ENCODE peak calls at places on chromosomes 3 and 15, in five cellular contexts. One of them, this sample, is unnamed.

GRCh38 chr3:103991461-103992115 is 1375.1 kb upstream of the ALCAM start:
- DNase-seq in neuronal stem cell: no peak
- DNase-seq in H9: peak
- DNase-seq in H1: no peak
- DNase-seq in mesenchymal stem cell: peak
- DNase-seq in this sample: no peak

GRCh38 chr15:93217343-93217742 is 128.3 kb upstream of the RGMA start:
- DNase-seq in neuronal stem cell: no peak
- DNase-seq in H9: no peak
- DNase-seq in H1: no peak
- DNase-seq in mesenchymal stem cell: no peak
- DNase-seq in this sample: peak

GRCh38 chr3:20073683-20074082 is 33.4 kb downstream of the KAT2B start:
- DNase-seq in neuronal stem cell: no peak
- DNase-seq in H9: no peak
- DNase-seq in H1: no peak
- DNase-seq in mesenchymal stem cell: peak
- DNase-seq in this sample: no peak

GRCh38 chr3:141486416-141486734 is 452 bp upstream of the RASA2 start:
- DNase-seq in neuronal stem cell: no peak
- DNase-seq in H9: no peak
- DNase-seq in H1: no peak
- DNase-seq in mesenchymal stem cell: no peak
- DNase-seq in this sample: no peak

GRCh38 chr15:98878862-98879261 is 128.7 kb downstream of the PGPEP1L start:
- DNase-seq in neuronal stem cell: no peak
- DNase-seq in H9: no peak
- DNase-seq in H1: no peak
- DNase-seq in mesenchymal stem cell: no peak
- DNase-seq in this sample: peak

GRCh38 chr3:105691053-105691452 is 177.8 kb downstream of the CBLB start:
- DNase-seq in neuronal stem cell: no peak
- DNase-seq in H9: no peak
- DNase-seq in H1: no peak
- DNase-seq in mesenchymal stem cell: no peak
- DNase-seq in this sample: no peak

GRCh38 chr3:115428825-115429224 is 194.5 kb upstream of the GAP43 start:
- DNase-seq in neuronal stem cell: no peak
- DNase-seq in H9: no peak
- DNase-seq in H1: no peak
- DNase-seq in mesenchymal stem cell: peak
- DNase-seq in this sample: no peak

GRCh38 chr3:40765884-40766283 is 241.1 kb downstream of the ZNF621 start:
- DNase-seq in neuronal stem cell: no peak
- DNase-seq in H9: no peak
- DNase-seq in H1: no peak
- DNase-seq in mesenchymal stem cell: no peak
- DNase-seq in this sample: no peak

GRCh38 chr15:101494251-101494796 is 4.8 kb upstream of the PCSK6 start:
- DNase-seq in neuronal stem cell: no peak
- DNase-seq in H9: no peak
- DNase-seq in H1: no peak
- DNase-seq in mesenchymal stem cell: no peak
- DNase-seq in this sample: no peak

GRCh38 chr3:127674099-127674792 is 1.5 kb downstream of the ABTB1 start:
- DNase-seq in neuronal stem cell: no peak
- DNase-seq in H9: no peak
- DNase-seq in H1: no peak
- DNase-seq in mesenchymal stem cell: no peak
- DNase-seq in this sample: no peak

GRCh38 chr15:40762919-40763800 is 708 bp upstream of the GCHFR start:
- DNase-seq in neuronal stem cell: no peak
- DNase-seq in H9: peak
- DNase-seq in H1: no peak
- DNase-seq in mesenchymal stem cell: no peak
- DNase-seq in this sample: peak

GRCh38 chr3:128385080-128385832 is 81.4 kb downstream of the DNAJB8 start:
- DNase-seq in neuronal stem cell: no peak
- DNase-seq in H9: no peak
- DNase-seq in H1: no peak
- DNase-seq in mesenchymal stem cell: no peak
- DNase-seq in this sample: no peak

GRCh38 chr15:67109141-67110034 is 44.0 kb downstream of the SMAD3 start:
- DNase-seq in neuronal stem cell: no peak
- DNase-seq in H9: no peak
- DNase-seq in H1: no peak
- DNase-seq in mesenchymal stem cell: peak
- DNase-seq in this sample: peak

GRCh38 chr15:45790325-45790943 is 155.6 kb downstream of the SQOR start:
- DNase-seq in neuronal stem cell: peak
- DNase-seq in H9: peak
- DNase-seq in H1: no peak
- DNase-seq in mesenchymal stem cell: peak
- DNase-seq in this sample: no peak

GRCh38 chr3:197440717-197441303 is 115.0 kb downstream of the BDH1 start:
- DNase-seq in neuronal stem cell: no peak
- DNase-seq in H9: no peak
- DNase-seq in H1: no peak
- DNase-seq in mesenchymal stem cell: no peak
- DNase-seq in this sample: no peak

GRCh38 chr15:85172846-85173490 is 191.3 kb downstream of the PDE8A start:
- DNase-seq in neuronal stem cell: no peak
- DNase-seq in H9: no peak
- DNase-seq in H1: no peak
- DNase-seq in mesenchymal stem cell: no peak
- DNase-seq in this sample: no peak

GRCh38 chr3:188169826-188170455 is 16.0 kb downstream of the LPP start:
- DNase-seq in neuronal stem cell: no peak
- DNase-seq in H9: no peak
- DNase-seq in H1: no peak
- DNase-seq in mesenchymal stem cell: no peak
- DNase-seq in this sample: no peak

GRCh38 chr15:99580061-99580460 is 14.3 kb downstream of the MEF2A start:
- DNase-seq in neuronal stem cell: no peak
- DNase-seq in H9: no peak
- DNase-seq in H1: no peak
- DNase-seq in mesenchymal stem cell: no peak
- DNase-seq in this sample: no peak

GRCh38 chr3:10697918-10698317 is 118.1 kb upstream of the SLC6A11 start:
- DNase-seq in neuronal stem cell: no peak
- DNase-seq in H9: peak
- DNase-seq in H1: no peak
- DNase-seq in mesenchymal stem cell: no peak
- DNase-seq in this sample: no peak

GRCh38 chr15:68430471-68431036 is 1.4 kb downstream of the ITGA11 start:
- DNase-seq in neuronal stem cell: no peak
- DNase-seq in H9: peak
- DNase-seq in H1: no peak
- DNase-seq in mesenchymal stem cell: no peak
- DNase-seq in this sample: no peak

GRCh38 chr15:63909819-63910437 is 76.2 kb upstream of the HERC1 start:
- DNase-seq in neuronal stem cell: no peak
- DNase-seq in H9: no peak
- DNase-seq in H1: no peak
- DNase-seq in mesenchymal stem cell: peak
- DNase-seq in this sample: no peak

GRCh38 chr3:39143051-39143885 is 10.1 kb downstream of the CSRNP1 start:
- DNase-seq in neuronal stem cell: no peak
- DNase-seq in H9: peak
- DNase-seq in H1: no peak
- DNase-seq in mesenchymal stem cell: no peak
- DNase-seq in this sample: no peak

GRCh38 chr3:80733522-80734176 is 965.9 kb upstream of the ROBO1 start:
- DNase-seq in neuronal stem cell: no peak
- DNase-seq in H9: no peak
- DNase-seq in H1: no peak
- DNase-seq in mesenchymal stem cell: peak
- DNase-seq in this sample: peak

GRCh38 chr3:189936210-189936609 is 184.5 kb downstream of the P3H2 start:
- DNase-seq in neuronal stem cell: no peak
- DNase-seq in H9: no peak
- DNase-seq in H1: no peak
- DNase-seq in mesenchymal stem cell: no peak
- DNase-seq in this sample: peak

GRCh38 chr3:30934208-30934550 is 39.7 kb upstream of the GADL1 start:
- DNase-seq in neuronal stem cell: no peak
- DNase-seq in H9: no peak
- DNase-seq in H1: peak
- DNase-seq in mesenchymal stem cell: peak
- DNase-seq in this sample: no peak

GRCh38 chr3:68306571-68306970 is 625.8 kb downstream of the TAFA4 start:
- DNase-seq in neuronal stem cell: peak
- DNase-seq in H9: peak
- DNase-seq in H1: no peak
- DNase-seq in mesenchymal stem cell: peak
- DNase-seq in this sample: no peak

GRCh38 chr15:95068847-95069518 is 837.6 kb downstream of the MCTP2 start:
- DNase-seq in neuronal stem cell: no peak
- DNase-seq in H9: no peak
- DNase-seq in H1: no peak
- DNase-seq in mesenchymal stem cell: no peak
- DNase-seq in this sample: no peak

GRCh38 chr3:150439657-150440056 is 31.6 kb downstream of the TSC22D2 start:
- DNase-seq in neuronal stem cell: no peak
- DNase-seq in H9: no peak
- DNase-seq in H1: no peak
- DNase-seq in mesenchymal stem cell: peak
- DNase-seq in this sample: no peak

DNA sequence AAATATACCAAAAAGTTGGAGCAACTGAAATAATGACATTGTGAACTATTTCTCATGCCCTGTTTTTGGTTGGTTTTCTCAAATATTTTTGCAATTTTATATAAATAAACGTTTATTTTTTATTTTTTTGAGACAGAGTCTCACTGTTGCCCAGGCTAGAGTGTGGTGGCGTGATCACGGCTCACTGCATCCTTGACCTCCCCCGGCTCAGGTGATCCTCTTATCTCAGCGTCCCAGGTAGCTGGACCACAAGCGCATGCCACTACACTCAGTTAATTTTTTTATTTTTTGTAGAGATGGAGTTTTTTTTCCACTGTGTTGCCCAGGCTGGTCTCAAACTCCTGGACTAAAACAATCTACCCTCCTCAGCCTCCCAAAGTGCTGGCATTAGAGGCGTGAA is 45.6 kb downstream of the YEATS2 start:
- DNase-seq in neuronal stem cell: no peak
- DNase-seq in H9: no peak
- DNase-seq in H1: no peak
- DNase-seq in mesenchymal stem cell: no peak
- DNase-seq in this sample: no peak
- H2BK12ac ChIP-seq in neuronal stem cell: no peak
- H2BK12ac ChIP-seq in H9: no peak
- H2BK12ac ChIP-seq in H1: no peak
- H2BK12ac ChIP-seq in mesenchymal stem cell: no peak
- H2BK12ac ChIP-seq in this sample: no peak

GRCh38 chr15:41894791-41895463 is 1.1 kb upstream of the SPTBN5 start:
- DNase-seq in neuronal stem cell: no peak
- DNase-seq in H9: peak
- DNase-seq in H1: no peak
- DNase-seq in mesenchymal stem cell: peak
- DNase-seq in this sample: no peak

GRCh38 chr15:41894251-41894790 is 468 bp upstream of the SPTBN5 start:
- DNase-seq in neuronal stem cell: no peak
- DNase-seq in H9: no peak
- DNase-seq in H1: no peak
- DNase-seq in mesenchymal stem cell: no peak
- DNase-seq in this sample: no peak

GRCh38 chr15:41892621-41893421 is 1.0 kb downstream of the SPTBN5 start:
- DNase-seq in neuronal stem cell: no peak
- DNase-seq in H9: no peak
- DNase-seq in H1: no peak
- DNase-seq in mesenchymal stem cell: no peak
- DNase-seq in this sample: no peak

GRCh38 chr15:41891946-41892345 is 1.9 kb downstream of the SPTBN5 start:
- DNase-seq in neuronal stem cell: no peak
- DNase-seq in H9: no peak
- DNase-seq in H1: no peak
- DNase-seq in mesenchymal stem cell: no peak
- DNase-seq in this sample: no peak

DNA sequence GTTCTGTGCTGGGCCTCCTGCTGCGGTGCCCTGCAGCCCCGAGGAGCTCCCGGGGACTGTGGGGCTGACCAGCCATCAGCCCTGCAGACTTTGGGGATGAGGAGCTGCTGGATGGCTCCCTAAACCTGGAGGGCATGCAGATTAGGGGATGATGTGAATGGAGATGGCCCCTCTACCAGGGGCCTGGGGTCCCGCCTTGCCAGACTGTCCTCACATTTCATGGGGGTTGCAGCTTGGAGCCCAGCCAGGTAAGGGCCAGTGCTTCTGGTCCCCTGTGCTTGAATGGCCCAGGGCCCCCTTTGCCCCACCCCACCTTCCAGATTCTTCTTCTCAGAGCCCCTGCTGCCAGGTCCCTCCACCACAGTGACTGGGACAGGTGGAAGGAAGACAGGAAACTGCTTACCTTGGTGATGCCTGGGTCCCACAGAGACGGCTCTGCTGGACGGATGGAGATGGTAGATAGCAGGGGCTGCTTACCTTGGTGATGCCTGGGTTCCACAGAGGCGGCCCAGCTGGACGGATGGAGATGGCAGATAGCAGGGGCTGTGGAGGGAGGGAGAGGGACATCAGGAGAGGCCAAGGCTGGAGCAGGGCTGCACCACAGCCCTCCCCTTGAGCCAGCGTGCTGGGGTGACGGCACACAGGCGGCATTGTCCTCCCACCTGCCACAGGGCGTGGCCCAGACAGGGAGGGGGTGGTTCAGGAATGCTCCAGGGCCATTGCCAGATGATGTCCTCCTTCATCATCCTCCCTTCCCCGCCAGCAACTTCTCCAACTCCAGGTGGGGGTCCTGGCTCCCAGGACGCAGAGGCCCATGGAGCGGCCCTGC is at the start of gene SPTBN5:
- DNase-seq in neuronal stem cell: no peak
- DNase-seq in H9: no peak
- DNase-seq in H1: no peak
- DNase-seq in mesenchymal stem cell: no peak
- DNase-seq in this sample: no peak
- H2AK5ac ChIP-seq in neuronal stem cell: peak
- H2AK5ac ChIP-seq in H9: no peak
- H2AK5ac ChIP-seq in H1: no peak
- H2AK5ac ChIP-seq in mesenchymal stem cell: peak
- H2AK5ac ChIP-seq in this sample: peak

GRCh38 chr3:125313060-125313635 is 62.0 kb downstream of the ZNF148 start:
- DNase-seq in neuronal stem cell: no peak
- DNase-seq in H9: no peak
- DNase-seq in H1: no peak
- DNase-seq in mesenchymal stem cell: peak
- DNase-seq in this sample: no peak
- H2BK12ac ChIP-seq in neuronal stem cell: no peak
- H2BK12ac ChIP-seq in H9: no peak
- H2BK12ac ChIP-seq in H1: no peak
- H2BK12ac ChIP-seq in mesenchymal stem cell: no peak
- H2BK12ac ChIP-seq in this sample: no peak

DNA sequence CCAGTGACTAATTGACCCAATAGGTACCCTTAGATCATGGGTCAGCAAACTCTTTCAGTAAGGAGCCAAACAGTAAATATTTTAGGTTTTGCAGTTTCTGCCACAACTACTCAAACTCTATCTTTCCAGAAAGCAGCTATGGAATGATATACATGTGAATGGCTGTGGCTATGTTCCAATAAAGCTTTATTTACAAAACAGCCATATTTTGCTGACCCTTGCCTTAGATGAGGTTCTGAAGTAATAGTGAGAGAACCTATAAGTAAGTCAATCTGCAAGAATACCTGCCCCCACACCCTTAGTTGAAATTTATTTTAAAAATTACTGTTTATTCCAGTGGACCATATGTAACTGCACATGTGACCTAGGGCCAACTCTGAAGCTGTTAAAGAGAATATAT is 134.0 kb downstream of the CMSS1 start:
- DNase-seq in neuronal stem cell: no peak
- DNase-seq in H9: no peak
- DNase-seq in H1: no peak
- DNase-seq in mesenchymal stem cell: no peak
- DNase-seq in this sample: no peak
- H2AK5ac ChIP-seq in neuronal stem cell: no peak
- H2AK5ac ChIP-seq in H9: no peak
- H2AK5ac ChIP-seq in H1: no peak
- H2AK5ac ChIP-seq in mesenchymal stem cell: peak
- H2AK5ac ChIP-seq in this sample: no peak